ENCODE peak calls at places on chromosomes 5 and 9, in eight cellular contexts. One of them, this sample, is unnamed.
A peak's percentile ranks its signal among the peaks of the same experiment; 100 is the strongest.

GRCh38 chr5:54717459-54717858 is 199.9 kb downstream of the SNX18 start:
- DNase-seq in colonic mucosa: no peak
- DNase-seq in cardiac muscle cell: no peak
- DNase-seq in GM23248: no peak
- DNase-seq in trophoblast cell: no peak
- DNase-seq in right atrium auricular region: no peak
- DNase-seq in spleen: no peak
- DNase-seq in left ventricle myocardium inferior: no peak
- DNase-seq in this sample: no peak

GRCh38 chr5:172918421-172919371 is 40.5 kb upstream of the RPL26L1 start:
- DNase-seq in colonic mucosa: peak; percentile 65
- DNase-seq in cardiac muscle cell: no peak
- DNase-seq in GM23248: no peak
- DNase-seq in trophoblast cell: no peak
- DNase-seq in right atrium auricular region: no peak
- DNase-seq in spleen: no peak
- DNase-seq in left ventricle myocardium inferior: no peak
- DNase-seq in this sample: no peak

GRCh38 chr5:1152771-1153282 is 41.0 kb upstream of the SLC12A7 start:
- DNase-seq in colonic mucosa: no peak
- DNase-seq in cardiac muscle cell: no peak
- DNase-seq in GM23248: no peak
- DNase-seq in trophoblast cell: no peak
- DNase-seq in right atrium auricular region: no peak
- DNase-seq in spleen: no peak
- DNase-seq in left ventricle myocardium inferior: no peak
- DNase-seq in this sample: no peak

GRCh38 chr5:154753792-154754191 is 1.4 kb upstream of the LARP1 start:
- DNase-seq in colonic mucosa: peak; percentile 39
- DNase-seq in cardiac muscle cell: peak; percentile 48
- DNase-seq in GM23248: peak; percentile 98
- DNase-seq in trophoblast cell: no peak
- DNase-seq in right atrium auricular region: peak; percentile 90
- DNase-seq in spleen: no peak
- DNase-seq in left ventricle myocardium inferior: peak; percentile 61
- DNase-seq in this sample: peak; percentile 82

GRCh38 chr5:91245074-91245452 is 138.1 kb downstream of the ARRDC3 start:
- DNase-seq in colonic mucosa: no peak
- DNase-seq in cardiac muscle cell: peak; percentile 40
- DNase-seq in GM23248: no peak
- DNase-seq in trophoblast cell: no peak
- DNase-seq in right atrium auricular region: no peak
- DNase-seq in spleen: no peak
- DNase-seq in left ventricle myocardium inferior: peak; percentile 41
- DNase-seq in this sample: peak; percentile 54

GRCh38 chr5:133750856-133751255 is 138.5 kb upstream of the FSTL4 start:
- DNase-seq in colonic mucosa: no peak
- DNase-seq in cardiac muscle cell: no peak
- DNase-seq in GM23248: no peak
- DNase-seq in trophoblast cell: no peak
- DNase-seq in right atrium auricular region: no peak
- DNase-seq in spleen: no peak
- DNase-seq in left ventricle myocardium inferior: no peak
- DNase-seq in this sample: no peak

GRCh38 chr9:109258619-109259321 is 62.1 kb downstream of the EPB41L4B start:
- DNase-seq in colonic mucosa: no peak
- DNase-seq in cardiac muscle cell: peak; percentile 37
- DNase-seq in GM23248: no peak
- DNase-seq in trophoblast cell: no peak
- DNase-seq in right atrium auricular region: peak; percentile 44
- DNase-seq in spleen: no peak
- DNase-seq in left ventricle myocardium inferior: no peak
- DNase-seq in this sample: no peak

GRCh38 chr9:137772281-137772873 is 105.2 kb upstream of the CACNA1B start:
- DNase-seq in colonic mucosa: no peak
- DNase-seq in cardiac muscle cell: peak; percentile 11
- DNase-seq in GM23248: peak; percentile 5
- DNase-seq in trophoblast cell: no peak
- DNase-seq in right atrium auricular region: no peak
- DNase-seq in spleen: peak; percentile 42
- DNase-seq in left ventricle myocardium inferior: no peak
- DNase-seq in this sample: no peak

GRCh38 chr5:2740051-2740848 is 11.2 kb downstream of the IRX2 start:
- DNase-seq in colonic mucosa: no peak
- DNase-seq in cardiac muscle cell: peak; percentile 39
- DNase-seq in GM23248: peak; percentile 63
- DNase-seq in trophoblast cell: no peak
- DNase-seq in right atrium auricular region: no peak
- DNase-seq in spleen: peak; percentile 67
- DNase-seq in left ventricle myocardium inferior: no peak
- DNase-seq in this sample: no peak

GRCh38 chr9:129860653-129861446 is 25.6 kb downstream of the USP20 start:
- DNase-seq in colonic mucosa: no peak
- DNase-seq in cardiac muscle cell: no peak
- DNase-seq in GM23248: no peak
- DNase-seq in trophoblast cell: no peak
- DNase-seq in right atrium auricular region: no peak
- DNase-seq in spleen: no peak
- DNase-seq in left ventricle myocardium inferior: no peak
- DNase-seq in this sample: no peak

GRCh38 chr9:19922476-19923118 is 133.8 kb upstream of the SLC24A2 start:
- DNase-seq in colonic mucosa: no peak
- DNase-seq in cardiac muscle cell: peak; percentile 75
- DNase-seq in GM23248: peak; percentile 72
- DNase-seq in trophoblast cell: peak; percentile 50
- DNase-seq in right atrium auricular region: no peak
- DNase-seq in spleen: no peak
- DNase-seq in left ventricle myocardium inferior: no peak
- DNase-seq in this sample: no peak

GRCh38 chr5:155193018-155193417 is 179.5 kb downstream of the KIF4B start:
- DNase-seq in colonic mucosa: no peak
- DNase-seq in cardiac muscle cell: no peak
- DNase-seq in GM23248: no peak
- DNase-seq in trophoblast cell: no peak
- DNase-seq in right atrium auricular region: no peak
- DNase-seq in spleen: no peak
- DNase-seq in left ventricle myocardium inferior: no peak
- DNase-seq in this sample: no peak

GRCh38 chr5:457195-457961 is 14.4 kb downstream of the EXOC3 start:
- DNase-seq in colonic mucosa: no peak
- DNase-seq in cardiac muscle cell: no peak
- DNase-seq in GM23248: no peak
- DNase-seq in trophoblast cell: no peak
- DNase-seq in right atrium auricular region: no peak
- DNase-seq in spleen: peak; percentile 68
- DNase-seq in left ventricle myocardium inferior: no peak
- DNase-seq in this sample: peak; percentile 6

GRCh38 chr9:120646943-120647342 is 67.0 kb upstream of the CDK5RAP2 start:
- DNase-seq in colonic mucosa: no peak
- DNase-seq in cardiac muscle cell: no peak
- DNase-seq in GM23248: no peak
- DNase-seq in trophoblast cell: no peak
- DNase-seq in right atrium auricular region: no peak
- DNase-seq in spleen: no peak
- DNase-seq in left ventricle myocardium inferior: no peak
- DNase-seq in this sample: no peak

DNA sequence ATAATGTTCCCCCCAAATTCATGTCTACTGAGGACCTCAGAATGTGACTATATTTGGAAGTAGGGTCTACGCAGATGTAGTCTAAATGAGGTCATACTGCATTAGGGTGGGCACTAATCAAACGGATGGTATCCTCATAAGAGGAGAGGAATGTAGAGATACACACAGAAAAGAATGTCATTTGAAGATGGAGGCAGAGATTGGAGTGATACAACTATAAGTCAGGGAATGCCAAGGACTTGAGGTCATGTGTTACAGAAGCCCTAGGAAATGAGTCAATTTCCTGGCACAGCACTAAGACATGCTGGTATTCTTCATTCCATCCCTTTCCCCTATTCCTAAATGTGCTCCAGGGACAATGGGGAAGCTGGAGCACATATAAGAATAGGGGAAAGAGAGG is 758 bp upstream of the PDCD1LG2 start:
- DNase-seq in colonic mucosa: no peak
- DNase-seq in cardiac muscle cell: no peak
- DNase-seq in GM23248: peak; percentile 95
- DNase-seq in trophoblast cell: peak; percentile 78
- DNase-seq in right atrium auricular region: no peak
- DNase-seq in spleen: no peak
- DNase-seq in left ventricle myocardium inferior: no peak
- DNase-seq in this sample: no peak
- H3K4me3 ChIP-seq in colonic mucosa: no peak overlapping the region
- H3K4me3 ChIP-seq in cardiac muscle cell: no peak overlapping the region
- H3K4me3 ChIP-seq in GM23248: peak overlapping the region; percentile 79
- H3K4me3 ChIP-seq in trophoblast cell: no peak overlapping the region
- H3K4me3 ChIP-seq in right atrium auricular region: no peak overlapping the region
- H3K4me3 ChIP-seq in spleen: no peak overlapping the region
- H3K4me3 ChIP-seq in left ventricle myocardium inferior: peak overlapping the region; percentile 57
- H3K4me3 ChIP-seq in this sample: no peak overlapping the region

GRCh38 chr5:176538985-176539384 is 1.8 kb upstream of the RNF44 start:
- DNase-seq in colonic mucosa: no peak
- DNase-seq in cardiac muscle cell: no peak
- DNase-seq in GM23248: no peak
- DNase-seq in trophoblast cell: no peak
- DNase-seq in right atrium auricular region: no peak
- DNase-seq in spleen: no peak
- DNase-seq in left ventricle myocardium inferior: no peak
- DNase-seq in this sample: no peak
- H3K4me1 ChIP-seq in colonic mucosa: peaks cover 20% of the 10 kb centered on the region
- H3K4me1 ChIP-seq in cardiac muscle cell: peaks cover 25% of the 10 kb centered on the region
- H3K4me1 ChIP-seq in GM23248: peaks cover 16% of the 10 kb centered on the region
- H3K4me1 ChIP-seq in trophoblast cell: peaks cover 28% of the 10 kb centered on the region
- H3K4me1 ChIP-seq in right atrium auricular region: peaks cover 61% of the 10 kb centered on the region
- H3K4me1 ChIP-seq in spleen: peaks cover 71% of the 10 kb centered on the region
- H3K4me1 ChIP-seq in left ventricle myocardium inferior: peaks cover 72% of the 10 kb centered on the region
- H3K4me1 ChIP-seq in this sample: peaks cover 36% of the 10 kb centered on the region

GRCh38 chr5:113063927-113064326 is 87.3 kb downstream of the DCP2 start:
- DNase-seq in colonic mucosa: no peak
- DNase-seq in cardiac muscle cell: no peak
- DNase-seq in GM23248: no peak
- DNase-seq in trophoblast cell: no peak
- DNase-seq in right atrium auricular region: no peak
- DNase-seq in spleen: no peak
- DNase-seq in left ventricle myocardium inferior: no peak
- DNase-seq in this sample: no peak
- H3K36me3 ChIP-seq in colonic mucosa: no peaks in the 10 kb centered on the region
- H3K36me3 ChIP-seq in cardiac muscle cell: peaks cover 38% of the 10 kb centered on the region
- H3K36me3 ChIP-seq in GM23248: no peaks in the 10 kb centered on the region
- H3K36me3 ChIP-seq in trophoblast cell: no peaks in the 10 kb centered on the region
- H3K36me3 ChIP-seq in right atrium auricular region: peaks cover 31% of the 10 kb centered on the region
- H3K36me3 ChIP-seq in spleen: no peaks in the 10 kb centered on the region
- H3K36me3 ChIP-seq in left ventricle myocardium inferior: peaks cover 65% of the 10 kb centered on the region
- H3K36me3 ChIP-seq in this sample: peaks cover 6% of the 10 kb centered on the region

GRCh38 chr9:128371622-128372117 is 496 bp downstream of the URM1 start:
- DNase-seq in colonic mucosa: no peak
- DNase-seq in cardiac muscle cell: no peak
- DNase-seq in GM23248: peak; percentile 56
- DNase-seq in trophoblast cell: no peak
- DNase-seq in right atrium auricular region: no peak
- DNase-seq in spleen: no peak
- DNase-seq in left ventricle myocardium inferior: no peak
- DNase-seq in this sample: no peak

GRCh38 chr9:128370752-128371621 is at the start of gene URM1:
- DNase-seq in colonic mucosa: peak; percentile 98
- DNase-seq in cardiac muscle cell: peak; percentile 96
- DNase-seq in GM23248: peak; percentile 99
- DNase-seq in trophoblast cell: peak; percentile 98
- DNase-seq in right atrium auricular region: peak; percentile 97
- DNase-seq in spleen: peak; percentile 99
- DNase-seq in left ventricle myocardium inferior: peak; percentile 96
- DNase-seq in this sample: peak; percentile 87

GRCh38 chr9:128374221-128374675 is 3.1 kb downstream of the URM1 start:
- DNase-seq in colonic mucosa: no peak
- DNase-seq in cardiac muscle cell: no peak
- DNase-seq in GM23248: no peak
- DNase-seq in trophoblast cell: no peak
- DNase-seq in right atrium auricular region: no peak
- DNase-seq in spleen: no peak
- DNase-seq in left ventricle myocardium inferior: no peak
- DNase-seq in this sample: no peak

GRCh38 chr9:128372188-128372641 is 1.0 kb downstream of the URM1 start:
- DNase-seq in colonic mucosa: peak; percentile 35
- DNase-seq in cardiac muscle cell: no peak
- DNase-seq in GM23248: peak; percentile 44
- DNase-seq in trophoblast cell: no peak
- DNase-seq in right atrium auricular region: no peak
- DNase-seq in spleen: no peak
- DNase-seq in left ventricle myocardium inferior: no peak
- DNase-seq in this sample: no peak

GRCh38 chr9:128372784-128373183 is 1.6 kb downstream of the URM1 start:
- DNase-seq in colonic mucosa: no peak
- DNase-seq in cardiac muscle cell: no peak
- DNase-seq in GM23248: peak; percentile 55
- DNase-seq in trophoblast cell: no peak
- DNase-seq in right atrium auricular region: no peak
- DNase-seq in spleen: no peak
- DNase-seq in left ventricle myocardium inferior: no peak
- DNase-seq in this sample: no peak
- H3K4me3 ChIP-seq in colonic mucosa: no peak overlapping the region
- H3K4me3 ChIP-seq in cardiac muscle cell: no peak overlapping the region
- H3K4me3 ChIP-seq in GM23248: peak overlapping the region; percentile 86
- H3K4me3 ChIP-seq in trophoblast cell: no peak overlapping the region
- H3K4me3 ChIP-seq in right atrium auricular region: no peak overlapping the region
- H3K4me3 ChIP-seq in spleen: no peak overlapping the region
- H3K4me3 ChIP-seq in left ventricle myocardium inferior: no peak overlapping the region
- H3K4me3 ChIP-seq in this sample: no peak overlapping the region